ENCODE peak calls at places on chromosomes 13 and 19, in four cellular contexts. One of them, this sample, is unnamed.

GRCh38 chr13:31947105-31947504 is 84.5 kb upstream of the FRY start:
- DNase-seq in activated CD8-positive, alpha-beta memory T cell treated with anti-CD3 and anti-CD28 coated beads for 24 hours: no peak
- DNase-seq in tibial nerve: no peak
- DNase-seq in memory B cell: no peak
- DNase-seq in this sample: no peak

GRCh38 chr19:14088634-14089411 is 1.7 kb downstream of the SAMD1 start:
- DNase-seq in activated CD8-positive, alpha-beta memory T cell treated with anti-CD3 and anti-CD28 coated beads for 24 hours: no peak
- DNase-seq in memory B cell: no peak
- DNase-seq in tibial nerve: no peak
- DNase-seq in this sample: no peak

GRCh38 chr19:903266-903797 is 9.7 kb downstream of the R3HDM4 start:
- DNase-seq in memory B cell: no peak
- DNase-seq in tibial nerve: no peak
- DNase-seq in activated CD8-positive, alpha-beta memory T cell treated with anti-CD3 and anti-CD28 coated beads for 24 hours: no peak
- DNase-seq in this sample: no peak

GRCh38 chr13:47136659-47136975 is 239.8 kb upstream of the HTR2A start:
- DNase-seq in memory B cell: no peak
- DNase-seq in activated CD8-positive, alpha-beta memory T cell treated with anti-CD3 and anti-CD28 coated beads for 24 hours: no peak
- DNase-seq in tibial nerve: no peak
- DNase-seq in this sample: no peak

GRCh38 chr19:56404705-56405056 is 549 bp downstream of the ZNF583 start:
- DNase-seq in activated CD8-positive, alpha-beta memory T cell treated with anti-CD3 and anti-CD28 coated beads for 24 hours: no peak
- DNase-seq in tibial nerve: no peak
- DNase-seq in memory B cell: no peak
- DNase-seq in this sample: no peak

GRCh38 chr19:6925801-6926751 is 38.7 kb downstream of the ADGRE1 start:
- DNase-seq in activated CD8-positive, alpha-beta memory T cell treated with anti-CD3 and anti-CD28 coated beads for 24 hours: peak
- DNase-seq in memory B cell: no peak
- DNase-seq in tibial nerve: no peak
- DNase-seq in this sample: peak

GRCh38 chr19:3658004-3658822 is 31.6 kb upstream of the CACTIN start:
- DNase-seq in tibial nerve: no peak
- DNase-seq in memory B cell: no peak
- DNase-seq in activated CD8-positive, alpha-beta memory T cell treated with anti-CD3 and anti-CD28 coated beads for 24 hours: no peak
- DNase-seq in this sample: no peak

GRCh38 chr13:102651392-102651791 is 43.5 kb downstream of the METTL21C start:
- DNase-seq in memory B cell: no peak
- DNase-seq in activated CD8-positive, alpha-beta memory T cell treated with anti-CD3 and anti-CD28 coated beads for 24 hours: no peak
- DNase-seq in tibial nerve: no peak
- DNase-seq in this sample: no peak

GRCh38 chr19:2300533-2300932 is 7.4 kb downstream of the LINGO3 start:
- DNase-seq in tibial nerve: no peak
- DNase-seq in memory B cell: no peak
- DNase-seq in activated CD8-positive, alpha-beta memory T cell treated with anti-CD3 and anti-CD28 coated beads for 24 hours: no peak
- DNase-seq in this sample: no peak

GRCh38 chr19:2050991-2051770 is at the start of gene MKNK2:
- DNase-seq in memory B cell: peak
- DNase-seq in activated CD8-positive, alpha-beta memory T cell treated with anti-CD3 and anti-CD28 coated beads for 24 hours: peak
- DNase-seq in tibial nerve: peak
- DNase-seq in this sample: peak

GRCh38 chr19:47391510-47392223 is 27.7 kb downstream of the MEIS3 start:
- DNase-seq in memory B cell: peak
- DNase-seq in activated CD8-positive, alpha-beta memory T cell treated with anti-CD3 and anti-CD28 coated beads for 24 hours: peak
- DNase-seq in tibial nerve: peak
- DNase-seq in this sample: peak

GRCh38 chr13:96346846-96347367 is 257.0 kb downstream of the HS6ST3 start:
- DNase-seq in memory B cell: no peak
- DNase-seq in tibial nerve: no peak
- DNase-seq in activated CD8-positive, alpha-beta memory T cell treated with anti-CD3 and anti-CD28 coated beads for 24 hours: no peak
- DNase-seq in this sample: no peak

GRCh38 chr19:51020988-51021651 is 1.6 kb upstream of the KLK10 start:
- DNase-seq in memory B cell: no peak
- DNase-seq in tibial nerve: no peak
- DNase-seq in activated CD8-positive, alpha-beta memory T cell treated with anti-CD3 and anti-CD28 coated beads for 24 hours: no peak
- DNase-seq in this sample: no peak

GRCh38 chr13:97112451-97113152 is 109.5 kb upstream of the MBNL2 start:
- DNase-seq in activated CD8-positive, alpha-beta memory T cell treated with anti-CD3 and anti-CD28 coated beads for 24 hours: no peak
- DNase-seq in tibial nerve: no peak
- DNase-seq in memory B cell: no peak
- DNase-seq in this sample: no peak

GRCh38 chr13:90374183-90374582 is 973.3 kb upstream of the MIR17HG start:
- DNase-seq in tibial nerve: no peak
- DNase-seq in activated CD8-positive, alpha-beta memory T cell treated with anti-CD3 and anti-CD28 coated beads for 24 hours: no peak
- DNase-seq in memory B cell: no peak
- DNase-seq in this sample: no peak

GRCh38 chr13:110466261-110466660 is 95.3 kb downstream of the RAB20 start:
- DNase-seq in activated CD8-positive, alpha-beta memory T cell treated with anti-CD3 and anti-CD28 coated beads for 24 hours: no peak
- DNase-seq in tibial nerve: no peak
- DNase-seq in memory B cell: no peak
- DNase-seq in this sample: no peak

GRCh38 chr19:4375164-4375619 is 25.2 kb downstream of the SH3GL1 start:
- DNase-seq in activated CD8-positive, alpha-beta memory T cell treated with anti-CD3 and anti-CD28 coated beads for 24 hours: no peak
- DNase-seq in memory B cell: no peak
- DNase-seq in tibial nerve: no peak
- DNase-seq in this sample: no peak

GRCh38 chr19:41657157-41657556 is 30.3 kb upstream of the CEACAM4 start:
- DNase-seq in memory B cell: no peak
- DNase-seq in tibial nerve: no peak
- DNase-seq in activated CD8-positive, alpha-beta memory T cell treated with anti-CD3 and anti-CD28 coated beads for 24 hours: no peak
- DNase-seq in this sample: no peak

GRCh38 chr19:45505151-45505995 is 1.9 kb upstream of the VASP start:
- DNase-seq in activated CD8-positive, alpha-beta memory T cell treated with anti-CD3 and anti-CD28 coated beads for 24 hours: no peak
- DNase-seq in tibial nerve: no peak
- DNase-seq in memory B cell: no peak
- DNase-seq in this sample: no peak

GRCh38 chr19:45790942-45791341 is 1.7 kb downstream of the DMWD start:
- DNase-seq in tibial nerve: no peak
- DNase-seq in memory B cell: no peak
- DNase-seq in activated CD8-positive, alpha-beta memory T cell treated with anti-CD3 and anti-CD28 coated beads for 24 hours: peak
- DNase-seq in this sample: no peak

GRCh38 chr13:73303858-73304257 is 245.1 kb downstream of the KLF5 start:
- DNase-seq in tibial nerve: no peak
- DNase-seq in activated CD8-positive, alpha-beta memory T cell treated with anti-CD3 and anti-CD28 coated beads for 24 hours: no peak
- DNase-seq in memory B cell: no peak
- DNase-seq in this sample: no peak

GRCh38 chr13:23715762-23716235 is 145.6 kb downstream of the TNFRSF19 start:
- DNase-seq in memory B cell: no peak
- DNase-seq in tibial nerve: no peak
- DNase-seq in activated CD8-positive, alpha-beta memory T cell treated with anti-CD3 and anti-CD28 coated beads for 24 hours: no peak
- DNase-seq in this sample: no peak

This sample was measured in GM12892.